ENCODE peak calls at places on chromosomes 16 and 17, in eight cellular contexts. One of them, this sample, is unnamed.
A peak's percentile ranks its signal among the peaks of the same experiment; 100 is the strongest.

GRCh38 chr16:57883953-57884654 is 81.8 kb upstream of the KIFC3 start:
- DNase-seq in body of pancreas: no peak
- DNase-seq in A549: no peak
- DNase-seq in A673: no peak
- DNase-seq in BJ: no peak
- DNase-seq in MM.1S: no peak
- DNase-seq in OCI-LY7: no peak
- DNase-seq in GM12865: no peak
- DNase-seq in this sample: no peak

GRCh38 chr16:89188064-89188441 is 12.3 kb downstream of the SLC22A31 start:
- DNase-seq in body of pancreas: no peak
- DNase-seq in A549: no peak
- DNase-seq in A673: no peak
- DNase-seq in BJ: no peak
- DNase-seq in MM.1S: no peak
- DNase-seq in OCI-LY7: no peak
- DNase-seq in GM12865: no peak
- DNase-seq in this sample: no peak

GRCh38 chr17:67605259-67605912 is 112.3 kb upstream of the NOL11 start:
- DNase-seq in body of pancreas: peak; percentile 80
- DNase-seq in A549: no peak
- DNase-seq in A673: no peak
- DNase-seq in BJ: no peak
- DNase-seq in MM.1S: no peak
- DNase-seq in OCI-LY7: no peak
- DNase-seq in GM12865: no peak
- DNase-seq in this sample: no peak

GRCh38 chr16:21985524-21985923 is 15.4 kb downstream of the PDZD9 start:
- DNase-seq in body of pancreas: no peak
- DNase-seq in A549: no peak
- DNase-seq in A673: no peak
- DNase-seq in BJ: no peak
- DNase-seq in MM.1S: no peak
- DNase-seq in OCI-LY7: no peak
- DNase-seq in GM12865: no peak
- DNase-seq in this sample: no peak

GRCh38 chr16:1710811-1711507 is 5.0 kb downstream of the MAPK8IP3 start:
- DNase-seq in body of pancreas: no peak
- DNase-seq in A549: no peak
- DNase-seq in A673: no peak
- DNase-seq in BJ: no peak
- DNase-seq in MM.1S: no peak
- DNase-seq in OCI-LY7: no peak
- DNase-seq in GM12865: no peak
- DNase-seq in this sample: no peak

GRCh38 chr16:22386976-22387375 is 12.6 kb upstream of the CDR2 start:
- DNase-seq in body of pancreas: no peak
- DNase-seq in A549: no peak
- DNase-seq in A673: peak; percentile 20
- DNase-seq in BJ: peak; percentile 95
- DNase-seq in MM.1S: no peak
- DNase-seq in OCI-LY7: no peak
- DNase-seq in GM12865: no peak
- DNase-seq in this sample: no peak

GRCh38 chr17:77076046-77076882 is 64.5 kb upstream of the SEC14L1 start:
- DNase-seq in body of pancreas: no peak
- DNase-seq in A549: no peak
- DNase-seq in A673: peak; percentile 70
- DNase-seq in BJ: no peak
- DNase-seq in MM.1S: no peak
- DNase-seq in OCI-LY7: no peak
- DNase-seq in GM12865: no peak
- DNase-seq in this sample: no peak

GRCh38 chr16:57688487-57688986 is 6.1 kb upstream of the DRC7 start:
- DNase-seq in body of pancreas: peak; percentile 4
- DNase-seq in A549: no peak
- DNase-seq in A673: no peak
- DNase-seq in BJ: no peak
- DNase-seq in MM.1S: no peak
- DNase-seq in OCI-LY7: no peak
- DNase-seq in GM12865: no peak
- DNase-seq in this sample: no peak

GRCh38 chr16:6726621-6727020 is 606.0 kb upstream of the RBFOX1 start:
- DNase-seq in body of pancreas: no peak
- DNase-seq in A549: no peak
- DNase-seq in A673: no peak
- DNase-seq in BJ: no peak
- DNase-seq in MM.1S: no peak
- DNase-seq in OCI-LY7: no peak
- DNase-seq in GM12865: no peak
- DNase-seq in this sample: no peak

GRCh38 chr16:9969580-9969979 is 212.6 kb downstream of the GRIN2A start:
- DNase-seq in body of pancreas: no peak
- DNase-seq in A549: no peak
- DNase-seq in A673: no peak
- DNase-seq in BJ: no peak
- DNase-seq in MM.1S: no peak
- DNase-seq in OCI-LY7: no peak
- DNase-seq in GM12865: peak; percentile 42
- DNase-seq in this sample: no peak

GRCh38 chr16:23434380-23434779 is 18.6 kb downstream of the COG7 start:
- DNase-seq in body of pancreas: peak; percentile 22
- DNase-seq in A549: peak; percentile 33
- DNase-seq in A673: peak; percentile 85
- DNase-seq in BJ: no peak
- DNase-seq in MM.1S: peak; percentile 77
- DNase-seq in OCI-LY7: peak; percentile 78
- DNase-seq in GM12865: peak; percentile 82
- DNase-seq in this sample: peak; percentile 69

GRCh38 chr17:43106552-43106951 is 18.6 kb downstream of the BRCA1 start:
- DNase-seq in body of pancreas: no peak
- DNase-seq in A549: no peak
- DNase-seq in A673: no peak
- DNase-seq in BJ: no peak
- DNase-seq in MM.1S: no peak
- DNase-seq in OCI-LY7: no peak
- DNase-seq in GM12865: no peak
- DNase-seq in this sample: no peak

GRCh38 chr17:44967026-44967906 is 837 bp downstream of the C1QL1 start:
- DNase-seq in body of pancreas: no peak
- DNase-seq in A549: no peak
- DNase-seq in A673: no peak
- DNase-seq in BJ: no peak
- DNase-seq in MM.1S: no peak
- DNase-seq in OCI-LY7: no peak
- DNase-seq in GM12865: no peak
- DNase-seq in this sample: no peak

GRCh38 chr16:11232852-11233726 is 22.9 kb downstream of the SOCS1 start:
- DNase-seq in body of pancreas: no peak
- DNase-seq in A549: no peak
- DNase-seq in A673: no peak
- DNase-seq in BJ: no peak
- DNase-seq in MM.1S: no peak
- DNase-seq in OCI-LY7: peak; percentile 51
- DNase-seq in GM12865: peak; percentile 88
- DNase-seq in this sample: peak; percentile 73

GRCh38 chr17:64073771-64074703 is 53.6 kb upstream of the ICAM2 start:
- DNase-seq in body of pancreas: no peak
- DNase-seq in A549: no peak
- DNase-seq in A673: no peak
- DNase-seq in BJ: no peak
- DNase-seq in MM.1S: peak; percentile 83
- DNase-seq in OCI-LY7: peak; percentile 95
- DNase-seq in GM12865: peak; percentile 79
- DNase-seq in this sample: peak; percentile 71

GRCh38 chr16:49344401-49344800 is 29.2 kb upstream of the C16orf78 start:
- DNase-seq in body of pancreas: no peak
- DNase-seq in A549: no peak
- DNase-seq in A673: no peak
- DNase-seq in BJ: no peak
- DNase-seq in MM.1S: no peak
- DNase-seq in OCI-LY7: no peak
- DNase-seq in GM12865: no peak
- DNase-seq in this sample: no peak

GRCh38 chr16:881219-882097 is 80.9 kb upstream of the GNG13 start:
- DNase-seq in body of pancreas: no peak
- DNase-seq in A549: no peak
- DNase-seq in A673: no peak
- DNase-seq in BJ: no peak
- DNase-seq in MM.1S: no peak
- DNase-seq in OCI-LY7: no peak
- DNase-seq in GM12865: no peak
- DNase-seq in this sample: no peak

GRCh38 chr16:1088295-1089170 is 7.5 kb downstream of the C1QTNF8 start:
- DNase-seq in body of pancreas: no peak
- DNase-seq in A549: no peak
- DNase-seq in A673: no peak
- DNase-seq in BJ: no peak
- DNase-seq in MM.1S: no peak
- DNase-seq in OCI-LY7: no peak
- DNase-seq in GM12865: no peak
- DNase-seq in this sample: no peak

GRCh38 chr16:1042776-1043349 is 29.7 kb upstream of the SSTR5 start:
- DNase-seq in body of pancreas: peak; percentile 28
- DNase-seq in A549: no peak
- DNase-seq in A673: peak; percentile 83
- DNase-seq in BJ: no peak
- DNase-seq in MM.1S: peak; percentile 66
- DNase-seq in OCI-LY7: no peak
- DNase-seq in GM12865: no peak
- DNase-seq in this sample: no peak

GRCh38 chr16:31108794-31109558 is 790 bp downstream of the BCKDK start:
- DNase-seq in body of pancreas: no peak
- DNase-seq in A549: no peak
- DNase-seq in A673: no peak
- DNase-seq in BJ: no peak
- DNase-seq in MM.1S: no peak
- DNase-seq in OCI-LY7: no peak
- DNase-seq in GM12865: no peak
- DNase-seq in this sample: no peak

GRCh38 chr17:34579979-34580684 is 750 bp downstream of the TMEM132E start:
- DNase-seq in body of pancreas: peak; percentile 50
- DNase-seq in A549: peak; percentile 43
- DNase-seq in A673: no peak
- DNase-seq in BJ: no peak
- DNase-seq in MM.1S: peak; percentile 21
- DNase-seq in OCI-LY7: no peak
- DNase-seq in GM12865: no peak
- DNase-seq in this sample: no peak

GRCh38 chr17:57289130-57289529 is 32.8 kb downstream of the MSI2 start:
- DNase-seq in body of pancreas: no peak
- DNase-seq in A549: no peak
- DNase-seq in A673: no peak
- DNase-seq in BJ: no peak
- DNase-seq in MM.1S: no peak
- DNase-seq in OCI-LY7: no peak
- DNase-seq in GM12865: no peak
- DNase-seq in this sample: no peak

GRCh38 chr16:78127130-78127529 is 27.7 kb downstream of the WWOX start:
- DNase-seq in body of pancreas: no peak
- DNase-seq in A549: no peak
- DNase-seq in A673: peak; percentile 40
- DNase-seq in BJ: peak; percentile 35
- DNase-seq in MM.1S: no peak
- DNase-seq in OCI-LY7: no peak
- DNase-seq in GM12865: no peak
- DNase-seq in this sample: no peak

GRCh38 chr16:3960049-3960809 is 79.7 kb upstream of the CREBBP start:
- DNase-seq in body of pancreas: no peak
- DNase-seq in A549: peak; percentile 63
- DNase-seq in A673: peak; percentile 61
- DNase-seq in BJ: no peak
- DNase-seq in MM.1S: no peak
- DNase-seq in OCI-LY7: no peak
- DNase-seq in GM12865: no peak
- DNase-seq in this sample: no peak
- TF ChIP-seq CTCF in body of pancreas: no peak
- TF ChIP-seq CTCF in A549: no peak
- TF ChIP-seq CTCF in A673: no peak
- TF ChIP-seq CTCF in BJ: no peak
- TF ChIP-seq CTCF in MM.1S: no peak
- TF ChIP-seq CTCF in OCI-LY7: no peak
- TF ChIP-seq CTCF in GM12865: no peak
- TF ChIP-seq CTCF in this sample: no peak

DNA sequence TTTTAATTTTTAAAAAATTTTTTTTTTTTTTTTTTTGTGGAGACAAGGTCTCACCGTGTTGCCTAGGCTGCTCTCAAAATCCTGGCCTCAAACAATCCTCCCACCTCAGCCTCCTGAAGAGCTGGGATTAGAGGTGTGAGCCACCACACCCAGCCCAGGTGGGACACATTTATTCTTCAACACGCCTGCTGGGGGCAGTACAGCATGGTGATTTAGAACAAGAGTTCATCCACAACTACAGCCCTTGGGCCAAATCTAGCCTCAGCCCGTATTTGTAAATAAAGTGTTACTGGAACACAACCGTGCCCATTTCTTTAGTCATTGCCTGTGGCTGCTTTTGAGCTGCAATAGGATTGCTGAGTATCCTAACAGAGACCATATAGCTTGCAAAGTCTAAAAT is 92.8 kb downstream of the KATNIP start:
- DNase-seq in body of pancreas: no peak
- DNase-seq in A549: no peak
- DNase-seq in A673: peak; percentile 18
- DNase-seq in BJ: no peak
- DNase-seq in MM.1S: no peak
- DNase-seq in OCI-LY7: peak; percentile 23
- DNase-seq in GM12865: peak; percentile 28
- DNase-seq in this sample: no peak
- TF ChIP-seq CTCF in body of pancreas: no peak
- TF ChIP-seq CTCF in A549: no peak
- TF ChIP-seq CTCF in A673: peak; percentile 40
- TF ChIP-seq CTCF in BJ: peak; percentile 10
- TF ChIP-seq CTCF in MM.1S: peak; percentile 20
- TF ChIP-seq CTCF in OCI-LY7: peak; percentile 66
- TF ChIP-seq CTCF in GM12865: peak; percentile 13
- TF ChIP-seq CTCF in this sample: peak; percentile 11

GRCh38 chr16:66924527-66925321 is 611 bp downstream of the RRAD start:
- DNase-seq in body of pancreas: peak; percentile 47
- DNase-seq in A549: peak; percentile 81
- DNase-seq in A673: no peak
- DNase-seq in BJ: no peak
- DNase-seq in MM.1S: peak; percentile 27
- DNase-seq in OCI-LY7: no peak
- DNase-seq in GM12865: peak; percentile 45
- DNase-seq in this sample: peak; percentile 83
- TF ChIP-seq CTCF in body of pancreas: no peak
- TF ChIP-seq CTCF in A549: peak; percentile 56
- TF ChIP-seq CTCF in A673: peak; percentile 16
- TF ChIP-seq CTCF in BJ: no peak
- TF ChIP-seq CTCF in MM.1S: peak; percentile 39
- TF ChIP-seq CTCF in OCI-LY7: no peak
- TF ChIP-seq CTCF in GM12865: peak; percentile 58
- TF ChIP-seq CTCF in this sample: peak; percentile 60

DNA sequence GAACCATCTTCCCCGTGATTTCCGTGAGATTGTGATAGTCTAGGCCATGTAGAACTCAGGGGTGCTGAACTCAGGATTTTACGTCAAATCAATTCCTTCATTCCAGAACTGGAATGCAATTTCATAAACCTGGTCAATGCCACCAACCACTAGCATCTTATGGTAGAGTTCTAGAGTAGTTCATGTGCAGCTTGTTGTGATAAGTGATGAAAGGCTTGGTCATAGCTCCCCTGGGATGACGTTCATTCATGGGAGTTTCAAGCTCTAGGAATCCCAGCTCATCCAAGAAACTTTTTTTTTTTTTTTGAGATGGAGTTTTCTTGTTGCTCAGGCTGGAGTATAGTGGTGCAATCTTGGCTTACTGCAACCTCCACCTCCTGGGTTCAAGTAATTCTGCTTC is 3.7 kb upstream of the DPEP2 start:
- DNase-seq in body of pancreas: no peak
- DNase-seq in A549: no peak
- DNase-seq in A673: no peak
- DNase-seq in BJ: no peak
- DNase-seq in MM.1S: no peak
- DNase-seq in OCI-LY7: no peak
- DNase-seq in GM12865: no peak
- DNase-seq in this sample: no peak
- TF ChIP-seq CTCF in body of pancreas: no peak
- TF ChIP-seq CTCF in A549: no peak
- TF ChIP-seq CTCF in A673: no peak
- TF ChIP-seq CTCF in BJ: no peak
- TF ChIP-seq CTCF in MM.1S: no peak
- TF ChIP-seq CTCF in OCI-LY7: no peak
- TF ChIP-seq CTCF in GM12865: no peak
- TF ChIP-seq CTCF in this sample: no peak

This sample was measured in GM10248.